ENCODE peak calls at places on chromosomes 3 and 15, in eight cellular contexts. P is stimulated activated CD8-positive, alpha-beta memory T cell treated with anti-CD3 and anti-CD28 coated beads, Interleukin-7, amount 100 ng/mL, for 1 hour; M is T-helper 2 cell; F is AG09309; I is left ventricle myocardium superior; X is neural crest cell; W is ELR; S is RCC 7860. K is an unnamed sample.

GRCh38 chr3:57068437-57069089 is 8.1 kb downstream of the SPATA12 start:
- DNase-seq in P (no peak), M (no peak), F (peak), I (peak), X (no peak), W (peak), S (peak), K (peak)

GRCh38 chr15:68380456-68380855 is 51.5 kb downstream of the ITGA11 start:
- DNase-seq in P (no peak), M (no peak), F (no peak), I (no peak), X (no peak), W (no peak), S (no peak), K (no peak)

GRCh38 chr15:58877999-58878825 is 55.3 kb downstream of the SLTM start:
- DNase-seq in P (no peak), M (no peak), F (no peak), I (no peak), X (no peak), W (no peak), S (no peak), K (no peak)

GRCh38 chr3:119298565-119298941 is 4.4 kb downstream of the ARHGAP31 start:
- DNase-seq in P (no peak), M (no peak), F (no peak), I (no peak), X (no peak), W (no peak), S (no peak), K (no peak)

GRCh38 chr3:105364113-105364512 is 2.6 kb upstream of the ALCAM start:
- DNase-seq in P (no peak), M (no peak), F (no peak), I (no peak), X (no peak), W (peak), S (peak), K (no peak)

GRCh38 chr3:187987919-187988318 is 166.0 kb upstream of the LPP start:
- DNase-seq in P (no peak), M (no peak), F (no peak), I (no peak), X (no peak), W (no peak), S (no peak), K (no peak)

GRCh38 chr15:101303408-101303807 is 8.4 kb upstream of the SNRPA1 start:
- DNase-seq in P (no peak), M (no peak), F (no peak), I (no peak), X (no peak), W (no peak), S (no peak), K (no peak)

GRCh38 chr15:42444415-42445063 is 46.4 kb downstream of the ZNF106 start:
- DNase-seq in P (no peak), M (no peak), F (no peak), I (no peak), X (no peak), W (peak), S (no peak), K (no peak)

GRCh38 chr3:54760226-54760625 is 167.6 kb downstream of the LRTM1 start:
- DNase-seq in P (no peak), M (no peak), F (no peak), I (no peak), X (no peak), W (no peak), S (no peak), K (no peak)

GRCh38 chr15:62495670-62496328 is 330.7 kb upstream of the C2CD4B start:
- DNase-seq in P (no peak), M (no peak), F (peak), I (no peak), X (no peak), W (peak), S (no peak), K (no peak)

GRCh38 chr3:55283441-55283925 is 203.6 kb downstream of the WNT5A start:
- DNase-seq in P (no peak), M (no peak), F (no peak), I (no peak), X (no peak), W (no peak), S (no peak), K (no peak)

GRCh38 chr3:135165260-135165659 is 370.2 kb downstream of the EPHB1 start:
- DNase-seq in P (no peak), M (no peak), F (no peak), I (no peak), X (no peak), W (no peak), S (no peak), K (no peak)

GRCh38 chr15:64246364-64247189 is 83.8 kb upstream of the PPIB start:
- DNase-seq in P (no peak), M (no peak), F (peak), I (no peak), X (no peak), W (peak), S (peak), K (no peak)

GRCh38 chr15:78619022-78619950 is 1.5 kb downstream of the CHRNA3 start:
- DNase-seq in P (no peak), M (no peak), F (no peak), I (no peak), X (no peak), W (no peak), S (no peak), K (no peak)

GRCh38 chr15:25422021-25422420 is 16.8 kb downstream of the UBE3A start:
- DNase-seq in P (no peak), M (no peak), F (no peak), I (no peak), X (no peak), W (no peak), S (no peak), K (no peak)

GRCh38 chr15:56533741-56534416 is 68.9 kb upstream of the MNS1 start:
- DNase-seq in P (no peak), M (no peak), F (no peak), I (no peak), X (no peak), W (no peak), S (no peak), K (no peak)

GRCh38 chr15:26628879-26629529 is 143.9 kb downstream of the GABRB3 start:
- DNase-seq in P (no peak), M (no peak), F (no peak), I (peak), X (no peak), W (no peak), S (peak), K (no peak)

GRCh38 chr3:10950476-10951294 is 41.9 kb upstream of the SLC6A1 start:
- DNase-seq in P (no peak), M (no peak), F (peak), I (peak), X (peak), W (peak), S (peak), K (no peak)

GRCh38 chr3:149638401-149639092 is 19.3 kb downstream of the WWTR1 start:
- DNase-seq in P (no peak), M (no peak), F (no peak), I (no peak), X (peak), W (peak), S (no peak), K (no peak)

GRCh38 chr3:151410891-151411559 is 26.5 kb upstream of the P2RY12 start:
- DNase-seq in P (no peak), M (no peak), F (no peak), I (no peak), X (no peak), W (peak), S (peak), K (no peak)

GRCh38 chr3:144463916-144464315 is 492.3 kb downstream of the DIPK2A start:
- DNase-seq in P (no peak), M (no peak), F (no peak), I (no peak), X (no peak), W (no peak), S (no peak), K (no peak)

GRCh38 chr15:22904736-22905135 is 66.3 kb downstream of the NIPA2 start:
- DNase-seq in P (no peak), M (no peak), F (no peak), I (peak), X (no peak), W (no peak), S (no peak), K (no peak)

GRCh38 chr3:64166584-64167155 is 58.6 kb downstream of the PRICKLE2 start:
- DNase-seq in P (no peak), M (no peak), F (no peak), I (no peak), X (no peak), W (no peak), S (no peak), K (no peak)

GRCh38 chr3:66444146-66444644 is 56.6 kb downstream of the LRIG1 start:
- DNase-seq in P (no peak), M (no peak), F (no peak), I (no peak), X (no peak), W (no peak), S (no peak), K (no peak)

GRCh38 chr3:46693038-46693896 is at the start of gene ALS2CL:
- DNase-seq in P (peak), M (peak), F (no peak), I (peak), X (peak), W (peak), S (peak), K (peak)

GRCh38 chr15:77001351-77001750 is 6.4 kb downstream of the PSTPIP1 start:
- DNase-seq in P (no peak), M (no peak), F (no peak), I (no peak), X (no peak), W (no peak), S (no peak), K (no peak)

GRCh38 chr3:79415351-79415750 is 352.4 kb downstream of the ROBO1 start:
- DNase-seq in P (no peak), M (no peak), F (no peak), I (no peak), X (no peak), W (no peak), S (no peak), K (no peak)

GRCh38 chr3:33438284-33438668 is 1.9 kb downstream of the UBP1 start:
- DNase-seq in P (no peak), M (no peak), F (no peak), I (no peak), X (no peak), W (peak), S (no peak), K (no peak)

GRCh38 chr3:61521229-61521628 is 40.1 kb upstream of the PTPRG start:
- DNase-seq in P (no peak), M (no peak), F (no peak), I (no peak), X (no peak), W (no peak), S (no peak), K (no peak)

GRCh38 chr3:33273628-33274027 is 3.6 kb upstream of the FBXL2 start:
- DNase-seq in P (no peak), M (no peak), F (no peak), I (no peak), X (no peak), W (no peak), S (no peak), K (no peak)

GRCh38 chr3:195870442-195870841 is 37.9 kb downstream of the TNK2 start:
- DNase-seq in P (no peak), M (no peak), F (no peak), I (no peak), X (no peak), W (peak), S (peak), K (no peak)

GRCh38 chr15:70967646-70968045 is 75.0 kb downstream of the LRRC49 start:
- DNase-seq in P (no peak), M (no peak), F (no peak), I (no peak), X (no peak), W (no peak), S (no peak), K (no peak)

GRCh38 chr3:70583682-70584081 is 271.2 kb upstream of the MDFIC2 start:
- DNase-seq in P (no peak), M (no peak), F (no peak), I (no peak), X (no peak), W (no peak), S (no peak), K (no peak)

GRCh38 chr15:31930967-31931366 is 99.3 kb upstream of the CHRNA7 start:
- DNase-seq in P (no peak), M (no peak), F (no peak), I (no peak), X (no peak), W (peak), S (no peak), K (no peak)

GRCh38 chr3:97121386-97121785 is 307.0 kb downstream of the EPHA6 start:
- DNase-seq in P (no peak), M (no peak), F (no peak), I (no peak), X (no peak), W (no peak), S (no peak), K (no peak)

GRCh38 chr15:99143655-99144610 is 39.1 kb downstream of the SYNM start:
- DNase-seq in P (no peak), M (no peak), F (peak), I (peak), X (no peak), W (no peak), S (no peak), K (no peak)

GRCh38 chr15:25416693-25417092 is 22.1 kb downstream of the UBE3A start:
- DNase-seq in P (no peak), M (no peak), F (no peak), I (no peak), X (no peak), W (no peak), S (peak), K (no peak)

GRCh38 chr3:157786216-157786615 is 283.0 kb upstream of the VEPH1 start:
- DNase-seq in P (no peak), M (no peak), F (peak), I (no peak), X (no peak), W (peak), S (peak), K (no peak)

GRCh38 chr3:126883241-126883640 is 99.7 kb upstream of the PLXNA1 start:
- DNase-seq in P (no peak), M (no peak), F (peak), I (no peak), X (no peak), W (peak), S (no peak), K (no peak)